ENCODE peak calls at places on chromosomes 6 and 20, in nine cellular contexts. W is activated CD4-positive, alpha-beta T cell treated with anti-CD3 and anti-CD28 coated beads for 1 hour; D is T-helper 17 cell; E is cardiac fibroblast; L is left cardiac atrium; J is A172; U is T-helper 9 cell; H is WERI-Rb-1; G is cerebellum. I is an unnamed sample.

GRCh38 chr6:82589509-82590206 is 226.0 kb downstream of the TPBG start:
- DNase-seq in W (no peak), D (no peak), E (peak; percentile 47), L (no peak), J (peak; percentile 64), U (no peak), H (peak; percentile 14), G (no peak), I (peak; percentile 54)

GRCh38 chr20:48933017-48933766 is 11.7 kb downstream of the ARFGEF2 start:
- DNase-seq in W (no peak), D (no peak), E (no peak), L (no peak), J (peak; percentile 14), U (no peak), H (peak; percentile 31), G (no peak), I (peak; percentile 50)

GRCh38 chr6:53464483-53464882 is 80.4 kb downstream of the GCLC start:
- DNase-seq in W (no peak), D (no peak), E (no peak), L (no peak), J (no peak), U (no peak), H (no peak), G (no peak), I (no peak)

GRCh38 chr6:168828800-168829199 is 387.8 kb downstream of the SMOC2 start:
- DNase-seq in W (no peak), D (no peak), E (peak; percentile 76), L (no peak), J (peak; percentile 43), U (no peak), H (no peak), G (no peak), I (no peak)

GRCh38 chr20:17934141-17934862 is 34.3 kb downstream of the SNX5 start:
- DNase-seq in W (no peak), D (no peak), E (peak; percentile 34), L (no peak), J (no peak), U (no peak), H (no peak), G (no peak), I (no peak)

GRCh38 chr6:133504761-133505160 is 263.6 kb downstream of the EYA4 start:
- DNase-seq in W (no peak), D (no peak), E (peak; percentile 27), L (peak; percentile 24), J (no peak), U (no peak), H (no peak), G (no peak), I (no peak)

GRCh38 chr6:20487669-20488375 is 46.4 kb upstream of the CDKAL1 start:
- DNase-seq in W (no peak), D (no peak), E (no peak), L (no peak), J (no peak), U (no peak), H (no peak), G (no peak), I (no peak)

GRCh38 chr20:61407561-61407960 is 155.5 kb downstream of the CDH4 start:
- DNase-seq in W (no peak), D (no peak), E (no peak), L (no peak), J (no peak), U (no peak), H (no peak), G (no peak), I (no peak)

GRCh38 chr6:16725145-16725864 is 36.0 kb downstream of the ATXN1 start:
- DNase-seq in W (no peak), D (no peak), E (peak; percentile 76), L (no peak), J (peak; percentile 44), U (no peak), H (no peak), G (no peak), I (no peak)

GRCh38 chr6:54217018-54217417 is 91.2 kb upstream of the TINAG start:
- DNase-seq in W (no peak), D (no peak), E (no peak), L (no peak), J (no peak), U (no peak), H (no peak), G (no peak), I (no peak)

GRCh38 chr6:11192167-11192566 is 40.3 kb downstream of the NEDD9 start:
- DNase-seq in W (no peak), D (no peak), E (no peak), L (no peak), J (no peak), U (no peak), H (no peak), G (no peak), I (no peak)

GRCh38 chr6:83270971-83271714 is 78.0 kb downstream of the RWDD2A start:
- DNase-seq in W (no peak), D (no peak), E (peak; percentile 61), L (no peak), J (peak; percentile 75), U (no peak), H (no peak), G (no peak), I (no peak)

GRCh38 chr6:1624071-1624847 is 14.5 kb downstream of the FOXC1 start:
- DNase-seq in W (no peak), D (no peak), E (no peak), L (peak; percentile 61), J (no peak), U (no peak), H (no peak), G (no peak), I (no peak)

GRCh38 chr6:39035689-39036088 is 12.9 kb upstream of the GLP1R start:
- DNase-seq in W (no peak), D (no peak), E (no peak), L (no peak), J (no peak), U (no peak), H (no peak), G (no peak), I (no peak)

GRCh38 chr6:152636675-152637421 is at the start of gene SYNE1:
- DNase-seq in W (no peak), D (peak; percentile 9), E (peak; percentile 32), L (peak; percentile 57), J (peak; percentile 11), U (no peak), H (peak; percentile 32), G (peak; percentile 71), I (peak; percentile 13)

GRCh38 chr6:39314273-39314790 is at the start of gene KCNK17:
- DNase-seq in W (no peak), D (no peak), E (no peak), L (no peak), J (no peak), U (no peak), H (no peak), G (no peak), I (no peak)

GRCh38 chr6:112150363-112150762 is 63.0 kb downstream of the FAM229B start:
- DNase-seq in W (no peak), D (no peak), E (no peak), L (no peak), J (no peak), U (no peak), H (no peak), G (no peak), I (peak; percentile 69)

GRCh38 chr20:62710886-62711702 is 2.5 kb downstream of the NTSR1 start:
- DNase-seq in W (peak; percentile 24), D (no peak), E (no peak), L (no peak), J (peak; percentile 88), U (no peak), H (no peak), G (no peak), I (no peak)

GRCh38 chr6:133917781-133918180 is 28.9 kb downstream of the TCF21 start:
- DNase-seq in W (no peak), D (no peak), E (no peak), L (no peak), J (no peak), U (no peak), H (no peak), G (no peak), I (no peak)

GRCh38 chr6:73041051-73041450 is 184.2 kb downstream of the KHDC1L start:
- DNase-seq in W (no peak), D (no peak), E (no peak), L (no peak), J (peak; percentile 28), U (no peak), H (no peak), G (no peak), I (peak; percentile 1)

GRCh38 chr6:53603381-53604121 is 58.6 kb upstream of the GCLC start:
- DNase-seq in W (no peak), D (no peak), E (peak; percentile 19), L (no peak), J (peak; percentile 16), U (no peak), H (no peak), G (no peak), I (no peak)

GRCh38 chr6:112877134-112878100 is 530.3 kb downstream of the RFPL4B start:
- DNase-seq in W (no peak), D (no peak), E (peak; percentile 95), L (no peak), J (peak; percentile 40), U (no peak), H (no peak), G (no peak), I (no peak)

GRCh38 chr20:1440024-1440423 is 26.6 kb downstream of the NSFL1C start:
- DNase-seq in W (no peak), D (no peak), E (no peak), L (no peak), J (peak; percentile 19), U (no peak), H (peak; percentile 29), G (no peak), I (peak; percentile 19)

GRCh38 chr20:52829111-52829510 is 143.0 kb upstream of the TSHZ2 start:
- DNase-seq in W (no peak), D (no peak), E (no peak), L (no peak), J (no peak), U (no peak), H (no peak), G (no peak), I (no peak)

GRCh38 chr20:34515484-34516037 is 661 bp upstream of the DYNLRB1 start:
- DNase-seq in W (peak; percentile 61), D (peak; percentile 59), E (peak; percentile 61), L (peak; percentile 53), J (no peak), U (peak; percentile 53), H (peak; percentile 67), G (peak; percentile 58), I (peak; percentile 87)

GRCh38 chr6:21907291-21907690 is 313.7 kb downstream of the SOX4 start:
- DNase-seq in W (no peak), D (no peak), E (no peak), L (no peak), J (no peak), U (no peak), H (no peak), G (no peak), I (no peak)

GRCh38 chr20:36311141-36311853 is 5.2 kb downstream of the DLGAP4 start:
- DNase-seq in W (no peak), D (no peak), E (no peak), L (no peak), J (no peak), U (no peak), H (no peak), G (no peak), I (no peak)

GRCh38 chr6:2917801-2918495 is 14.8 kb upstream of the SERPINB9 start:
- DNase-seq in W (no peak), D (no peak), E (peak; percentile 28), L (no peak), J (no peak), U (no peak), H (no peak), G (no peak), I (peak; percentile 12)

GRCh38 chr20:62726716-62727583 is 18.3 kb downstream of the NTSR1 start:
- DNase-seq in W (no peak), D (no peak), E (no peak), L (peak; percentile 12), J (no peak), U (no peak), H (no peak), G (peak; percentile 26), I (no peak)

GRCh38 chr6:155274106-155274505 is 10.3 kb downstream of the CLDN20 start:
- DNase-seq in W (no peak), D (no peak), E (no peak), L (no peak), J (no peak), U (no peak), H (no peak), G (no peak), I (no peak)

GRCh38 chr6:25660512-25660911 is 8.5 kb downstream of the SCGN start:
- DNase-seq in W (no peak), D (no peak), E (peak; percentile 30), L (no peak), J (peak; percentile 69), U (no peak), H (peak; percentile 52), G (no peak), I (peak; percentile 94)